ENCODE peak calls at places on chromosome 2, in eight cellular contexts. A is upper lobe of right lung, P is kidney, B is K562, K is fibroblast of mammary gland, I is Panc1, R is cardiac fibroblast, Z is psoas muscle. Q is an unnamed sample.

GRCh38 chr2:15818186-15818795 is 122.1 kb upstream of the MYCN start:
- DNase-seq in Z (no peak), R (no peak), K (no peak), P (no peak), A (no peak), I (no peak), B (no peak), Q (no peak)

GRCh38 chr2:551621-552020 is 125.6 kb downstream of the TMEM18 start:
- DNase-seq in B (no peak), A (no peak), P (no peak), K (no peak), I (no peak), Z (no peak), R (no peak), Q (no peak)

GRCh38 chr2:182593394-182593707 is 122.7 kb upstream of the DNAJC10 start:
- DNase-seq in R (peak; percentile 73), I (no peak), Z (no peak), B (no peak), K (peak; percentile 92), P (no peak), A (no peak), Q (peak; percentile 37)

GRCh38 chr2:184756885-184757284 is 158.6 kb downstream of the ZNF804A start:
- DNase-seq in R (peak; percentile 14), B (no peak), P (no peak), A (no peak), I (no peak), Z (no peak), K (no peak), Q (no peak)

GRCh38 chr2:143451622-143452021 is 322.4 kb downstream of the ARHGAP15 start:
- DNase-seq in Z (no peak), K (peak; percentile 68), P (no peak), I (no peak), R (no peak), A (no peak), B (peak; percentile 64), Q (peak; percentile 28)

GRCh38 chr2:100662866-100663265 is 100.1 kb downstream of the PDCL3 start:
- DNase-seq in Z (no peak), R (no peak), B (no peak), I (no peak), K (no peak), P (no peak), A (no peak), Q (no peak)

GRCh38 chr2:72862239-72862988 is 24.8 kb upstream of the SPR start:
- DNase-seq in A (peak; percentile 93), K (peak; percentile 85), I (peak; percentile 85), R (peak; percentile 92), Z (peak; percentile 87), P (peak; percentile 94), B (peak; percentile 93), Q (peak; percentile 83)

GRCh38 chr2:103788875-103789715 is 1027.3 kb downstream of the TMEM182 start:
- DNase-seq in I (no peak), K (peak; percentile 16), B (no peak), A (peak; percentile 72), R (peak; percentile 0), P (peak; percentile 64), Z (no peak), Q (peak; percentile 55)

GRCh38 chr2:58131191-58132011 is 84.8 kb downstream of the VRK2 start:
- DNase-seq in P (no peak), R (peak; percentile 62), A (no peak), I (no peak), K (peak; percentile 84), B (no peak), Z (no peak), Q (no peak)

GRCh38 chr2:27655155-27655951 is 8.1 kb downstream of the SUPT7L start:
- DNase-seq in I (no peak), B (no peak), A (no peak), P (no peak), R (peak; percentile 45), Z (no peak), K (peak; percentile 72), Q (peak; percentile 90)

GRCh38 chr2:153519260-153519875 is 40.8 kb upstream of the RPRM start:
- DNase-seq in B (peak; percentile 67), R (peak; percentile 63), K (peak; percentile 63), P (no peak), I (no peak), A (peak; percentile 64), Z (peak; percentile 36), Q (peak; percentile 50)

GRCh38 chr2:216596234-216596985 is 36.8 kb upstream of the IGFBP2 start:
- DNase-seq in I (no peak), R (peak; percentile 86), B (no peak), P (no peak), A (no peak), K (peak; percentile 90), Z (no peak), Q (peak; percentile 67)

GRCh38 chr2:2649109-2650072 is 318.3 kb upstream of the MYT1L start:
- DNase-seq in R (no peak), K (no peak), A (no peak), Z (no peak), B (no peak), I (no peak), P (peak; percentile 53), Q (no peak)

GRCh38 chr2:12032975-12033374 is 286.5 kb downstream of the LPIN1 start:
- DNase-seq in P (no peak), I (no peak), Z (no peak), A (no peak), B (no peak), R (no peak), K (peak; percentile 8), Q (no peak)

GRCh38 chr2:227033471-227034148 is 130.4 kb downstream of the COL4A4 start:
- DNase-seq in P (peak; percentile 72), B (peak; percentile 57), A (no peak), K (peak; percentile 41), Z (peak; percentile 14), R (peak; percentile 70), I (peak; percentile 13), Q (no peak)

GRCh38 chr2:137467246-137467862 is 496.9 kb upstream of the HNMT start:
- DNase-seq in B (peak; percentile 5), A (no peak), R (peak; percentile 5), K (peak; percentile 25), P (no peak), Z (no peak), I (peak; percentile 32), Q (peak; percentile 1)

GRCh38 chr2:10336283-10336682 is 33.6 kb downstream of the HPCAL1 start:
- DNase-seq in A (no peak), Z (no peak), I (no peak), K (no peak), R (no peak), P (no peak), B (no peak), Q (no peak)

GRCh38 chr2:132372276-132372675 is 44.3 kb upstream of the GPR39 start:
- DNase-seq in P (no peak), R (no peak), K (no peak), A (no peak), B (no peak), I (no peak), Z (no peak), Q (no peak)

GRCh38 chr2:214856116-214856515 is 46.6 kb upstream of the BARD1 start:
- DNase-seq in B (no peak), P (no peak), I (no peak), K (peak; percentile 6), Z (no peak), A (no peak), R (no peak), Q (peak; percentile 13)

DNA sequence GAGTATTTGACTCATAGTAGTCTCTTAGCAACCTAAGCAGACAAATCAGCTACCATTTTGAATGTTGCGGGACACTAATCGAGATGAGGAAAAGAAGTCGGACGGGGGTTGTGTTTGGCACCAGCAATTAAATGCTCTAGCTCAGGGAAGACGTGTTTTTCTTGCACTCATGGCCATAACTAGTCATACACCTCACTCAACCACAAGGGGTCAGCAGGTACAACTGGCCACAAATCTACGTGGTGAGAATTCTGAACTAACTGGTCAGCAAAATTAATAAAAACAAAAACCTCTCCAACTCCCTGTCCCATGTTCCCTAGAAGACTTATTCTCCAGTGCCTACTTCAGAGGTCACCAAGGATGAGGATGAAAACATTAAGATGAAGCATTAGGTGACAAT is 1467.8 kb downstream of the DPP10 start:
- DNase-seq in A (no peak), Z (no peak), K (no peak), P (no peak), B (no peak), R (no peak), I (no peak), Q (no peak)
- TF ChIP-seq CTCF in A (no peak), Z (no peak), K (no peak), P (no peak), B (no peak), R (no peak), I (peak; percentile 44), Q (no peak)

GRCh38 chr2:46334389-46335345 is 37.5 kb downstream of the EPAS1 start:
- DNase-seq in K (peak; percentile 98), Z (no peak), A (no peak), I (no peak), R (peak; percentile 91), P (no peak), B (no peak), Q (no peak)
- H3K4me3 ChIP-seq in K (no peak overlapping the region), Z (peak overlapping the region; percentile 54), A (peak overlapping the region; percentile 38), I (peak overlapping the region; percentile 47), R (peak overlapping the region; percentile 39), P (peak overlapping the region; percentile 53), B (no peak overlapping the region), Q (no peak overlapping the region)

GRCh38 chr2:109318150-109318948 is 189.3 kb downstream of the SH3RF3 start:
- DNase-seq in I (no peak), R (peak; percentile 94), A (peak; percentile 74), K (peak; percentile 99), B (no peak), Z (peak; percentile 91), P (peak; percentile 94), Q (peak; percentile 91)
- TF ChIP-seq CTCF in I (no peak), R (peak; percentile 18), A (peak; percentile 17), K (peak; percentile 23), B (no peak), Z (peak; percentile 14), P (no peak), Q (peak; percentile 15)

DNA sequence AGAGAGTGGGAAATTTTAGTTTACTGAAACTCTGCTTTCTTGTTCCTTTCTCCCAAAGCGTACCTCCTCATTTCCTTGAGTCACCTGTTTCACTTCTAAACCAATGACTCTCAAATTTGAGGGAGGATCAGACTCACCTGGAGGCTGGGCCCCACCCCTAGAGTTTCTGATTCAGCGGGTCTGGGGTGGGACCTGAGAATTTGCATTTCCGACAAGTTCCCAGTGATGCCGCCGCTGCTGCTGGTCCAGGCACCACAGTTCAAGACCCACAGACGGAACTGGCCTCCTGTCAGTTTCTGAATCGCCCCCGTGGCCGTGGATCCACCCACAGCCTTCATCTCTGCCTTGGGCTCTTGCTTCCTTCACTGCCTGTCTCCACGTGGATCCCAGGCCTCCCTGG is 44.9 kb upstream of the PELI1 start:
- DNase-seq in A (no peak), R (no peak), B (no peak), Z (no peak), K (no peak), P (no peak), I (no peak), Q (no peak)
- H3K4me3 ChIP-seq in A (no peak overlapping the region), R (no peak overlapping the region), B (no peak overlapping the region), Z (no peak overlapping the region), K (no peak overlapping the region), P (no peak overlapping the region), I (no peak overlapping the region), Q (no peak overlapping the region)

GRCh38 chr2:71067567-71068217 is 756 bp upstream of the NAGK start:
- DNase-seq in B (no peak), A (peak; percentile 69), R (peak; percentile 35), Z (no peak), P (peak; percentile 72), K (peak; percentile 22), I (no peak), Q (no peak)
- TF ChIP-seq CTCF in B (no peak), A (no peak), R (peak; percentile 4), Z (no peak), P (no peak), K (no peak), I (no peak), Q (no peak)